ENCODE peak calls at places on chromosomes 16 and 17, in five cellular contexts. X is activated CD4-positive, alpha-beta T cell treated with anti-CD3 and anti-CD28 coated beads, Interleukin-2, amount 10 ng/mL, durations not matched to agents 7 days and 5 days; O is adrenal gland; G is memory B cell; Q is SJSA1. A is an unnamed sample.

GRCh38 chr17:8997994-8998628 is 23.2 kb upstream of the NTN1 start:
- DNase-seq in X (peak), O (peak), G (peak), Q (peak), A (peak)

GRCh38 chr16:89670496-89671431 is 13.1 kb downstream of the SPATA33 start:
- DNase-seq in X (no peak), O (no peak), G (no peak), Q (no peak), A (no peak)

GRCh38 chr17:65163990-65164495 is 26.9 kb downstream of the RGS9 start:
- DNase-seq in X (peak), O (no peak), G (peak), Q (no peak), A (no peak)

GRCh38 chr16:30456302-30456701 is 10.6 kb upstream of the SEPHS2 start:
- DNase-seq in X (no peak), O (no peak), G (no peak), Q (no peak), A (no peak)

GRCh38 chr17:62653831-62654829 is 26.7 kb downstream of the MRC2 start:
- DNase-seq in X (no peak), O (no peak), G (no peak), Q (peak), A (no peak)

GRCh38 chr17:76957600-76958464 is 89.6 kb downstream of the MGAT5B start:
- DNase-seq in X (no peak), O (no peak), G (peak), Q (no peak), A (no peak)

GRCh38 chr16:48413291-48413690 is 28.1 kb upstream of the SIAH1 start:
- DNase-seq in X (no peak), O (no peak), G (no peak), Q (no peak), A (no peak)

GRCh38 chr16:72635694-72636093 is 412.2 kb downstream of the ZFHX3 start:
- DNase-seq in X (no peak), O (no peak), G (no peak), Q (no peak), A (no peak)

GRCh38 chr16:56424791-56425438 is 430 bp downstream of the AMFR start:
- DNase-seq in X (peak), O (peak), G (peak), Q (peak), A (no peak)

GRCh38 chr16:70630960-70631745 is 15.2 kb upstream of the IL34 start:
- DNase-seq in X (no peak), O (no peak), G (no peak), Q (no peak), A (no peak)

GRCh38 chr16:29891525-29892457 is 7.6 kb downstream of the SEZ6L2 start:
- DNase-seq in X (no peak), O (no peak), G (no peak), Q (no peak), A (no peak)

GRCh38 chr17:64061157-64061898 is 40.9 kb upstream of the ICAM2 start:
- DNase-seq in X (no peak), O (no peak), G (no peak), Q (no peak), A (no peak)

GRCh38 chr16:84853534-84853933 is 33.7 kb downstream of the CRISPLD2 start:
- DNase-seq in X (no peak), O (no peak), G (no peak), Q (no peak), A (no peak)

GRCh38 chr17:55351027-55351625 is 70.5 kb downstream of the MMD start:
- DNase-seq in X (no peak), O (no peak), G (no peak), Q (no peak), A (no peak)

GRCh38 chr17:16150251-16150859 is 65.0 kb downstream of the NCOR1 start:
- DNase-seq in X (no peak), O (no peak), G (no peak), Q (peak), A (no peak)

GRCh38 chr16:71627631-71628236 is 1.8 kb downstream of the MARVELD3 start:
- DNase-seq in X (no peak), O (no peak), G (no peak), Q (no peak), A (no peak)

GRCh38 chr17:78903101-78903779 is at the start of gene CEP295NL:
- DNase-seq in X (no peak), O (peak), G (no peak), Q (no peak), A (no peak)

GRCh38 chr17:45930420-45930951 is 36.1 kb downstream of the MAPT start:
- DNase-seq in X (no peak), O (no peak), G (no peak), Q (no peak), A (no peak)

GRCh38 chr17:66822009-66822408 is 12.9 kb upstream of the CACNG5 start:
- DNase-seq in X (no peak), O (no peak), G (no peak), Q (no peak), A (no peak)

GRCh38 chr17:13735444-13735843 is 133.7 kb upstream of the HS3ST3A1 start:
- DNase-seq in X (no peak), O (no peak), G (no peak), Q (peak), A (peak)

GRCh38 chr16:78686601-78687000 is 587.1 kb downstream of the WWOX start:
- DNase-seq in X (no peak), O (no peak), G (no peak), Q (no peak), A (no peak)

GRCh38 chr16:75402174-75402820 is 31.0 kb downstream of the CFDP1 start:
- DNase-seq in X (no peak), O (no peak), G (no peak), Q (peak), A (no peak)

GRCh38 chr17:48374650-48375230 is 55.3 kb downstream of the SKAP1 start:
- DNase-seq in X (peak), O (no peak), G (peak), Q (peak), A (no peak)

GRCh38 chr16:64122177-64122576 is 999.7 kb downstream of the CDH11 start:
- DNase-seq in X (no peak), O (no peak), G (no peak), Q (no peak), A (no peak)

GRCh38 chr16:17273142-17273561 is 197.6 kb downstream of the XYLT1 start:
- DNase-seq in X (peak), O (peak), G (no peak), Q (peak), A (no peak)

GRCh38 chr17:54992797-54993639 is 24.5 kb downstream of the STXBP4 start:
- DNase-seq in X (peak), O (no peak), G (peak), Q (peak), A (no peak)

GRCh38 chr17:72942594-72942993 is 149.9 kb downstream of the SLC39A11 start:
- DNase-seq in X (no peak), O (no peak), G (no peak), Q (no peak), A (no peak)

GRCh38 chr16:89730610-89731234 is 9.4 kb downstream of the ZNF276 start:
- DNase-seq in X (no peak), O (no peak), G (no peak), Q (no peak), A (no peak)

GRCh38 chr16:1610071-1610840 is 1.6 kb downstream of the IFT140 start:
- DNase-seq in X (peak), O (peak), G (peak), Q (peak), A (peak)

GRCh38 chr17:56978441-56979090 is 635 bp downstream of the SCPEP1 start:
- DNase-seq in X (no peak), O (no peak), G (no peak), Q (peak), A (no peak)

GRCh38 chr16:22948603-22949368 is 134.8 kb downstream of the HS3ST2 start:
- DNase-seq in X (peak), O (peak), G (peak), Q (peak), A (peak)

GRCh38 chr16:3601614-3602319 is 9.6 kb downstream of the SLX4 start:
- DNase-seq in X (no peak), O (no peak), G (no peak), Q (no peak), A (no peak)

GRCh38 chr17:48961516-48962233 is 6.7 kb downstream of the GIP start:
- DNase-seq in X (no peak), O (no peak), G (no peak), Q (peak), A (no peak)

GRCh38 chr17:44595216-44595775 is 38.0 kb downstream of the FZD2 start:
- DNase-seq in X (no peak), O (no peak), G (no peak), Q (no peak), A (no peak)

GRCh38 chr17:63442549-63443035 is 3.5 kb downstream of the CYB561 start:
- DNase-seq in X (no peak), O (peak), G (no peak), Q (no peak), A (no peak)

GRCh38 chr16:66459878-66460277 is 32.8 kb downstream of the BEAN1 start:
- DNase-seq in X (no peak), O (no peak), G (no peak), Q (no peak), A (no peak)

GRCh38 chr17:79747508-79748295 is 17.0 kb downstream of the ENPP7 start:
- DNase-seq in X (no peak), O (no peak), G (no peak), Q (no peak), A (no peak)

A was measured in DMS 273 treated with DMSO at 0.1 percent for 48 hours.